ENCODE peak calls at places on chromosomes 5 and 9, in ten cellular contexts. K is transverse colon, R is AG10803, N is fibroblast of mammary gland, O is tibial nerve, S is HCT116, Y is B cell, U is fibroblast of lung, A is H9, W is mucosa of descending colon. Z is an unnamed sample.

GRCh38 chr9:68913054-68913453 is 100.9 kb downstream of the PRKACG start:
- DNase-seq in N (no peak), A (no peak), K (no peak), W (no peak), R (no peak), U (no peak), O (no peak), Y (no peak), S (no peak), Z (no peak)

GRCh38 chr5:96143450-96143849 is 181.8 kb upstream of the ELL2 start:
- DNase-seq in U (no peak), K (no peak), R (no peak), A (no peak), S (no peak), N (peak), W (peak), O (no peak), Y (no peak), Z (no peak)

GRCh38 chr9:35042891-35043545 is 29.4 kb downstream of the VCP start:
- DNase-seq in N (no peak), K (no peak), O (no peak), S (no peak), R (no peak), A (no peak), W (no peak), U (no peak), Y (peak), Z (no peak)

GRCh38 chr9:128937310-128938165 is 9.9 kb downstream of the DOLK start:
- DNase-seq in S (no peak), O (no peak), K (no peak), N (no peak), Y (no peak), A (no peak), U (no peak), R (no peak), W (no peak), Z (no peak)

GRCh38 chr9:126151671-126152050 is 175.0 kb upstream of the MVB12B start:
- DNase-seq in R (no peak), U (peak), W (no peak), K (peak), O (no peak), N (no peak), Y (peak), S (no peak), A (peak), Z (peak)

GRCh38 chr5:171445910-171446516 is 26.6 kb downstream of the FGF18 start:
- DNase-seq in N (peak), Y (no peak), S (no peak), W (no peak), U (peak), R (peak), A (no peak), K (no peak), O (peak), Z (no peak)

GRCh38 chr5:87079219-87079618 is 188.5 kb upstream of the RASA1 start:
- DNase-seq in S (no peak), W (no peak), A (no peak), Y (no peak), K (no peak), R (no peak), O (no peak), N (no peak), U (no peak), Z (no peak)

GRCh38 chr5:170643591-170643990 is 139.8 kb downstream of the KCNIP1 start:
- DNase-seq in O (no peak), U (no peak), W (no peak), R (no peak), N (no peak), A (no peak), K (no peak), S (no peak), Y (no peak), Z (no peak)

GRCh38 chr5:155239803-155240202 is 226.2 kb downstream of the KIF4B start:
- DNase-seq in K (no peak), U (no peak), N (no peak), O (no peak), R (no peak), A (no peak), Y (no peak), W (no peak), S (no peak), Z (no peak)

GRCh38 chr9:119697996-119698395 is 328.8 kb upstream of the BRINP1 start:
- DNase-seq in O (no peak), Y (no peak), N (no peak), W (no peak), S (no peak), K (no peak), U (no peak), R (no peak), A (no peak), Z (no peak)

GRCh38 chr5:107092695-107093094 is 578.0 kb downstream of the EFNA5 start:
- DNase-seq in A (no peak), K (no peak), W (no peak), U (peak), R (no peak), O (no peak), S (no peak), N (peak), Y (no peak), Z (no peak)

GRCh38 chr9:122212473-122213004 is 16.2 kb downstream of the LHX6 start:
- DNase-seq in Y (no peak), A (no peak), W (no peak), S (no peak), N (no peak), K (no peak), U (no peak), O (no peak), R (no peak), Z (no peak)

GRCh38 chr9:75889977-75890540 is 414 bp upstream of the PCSK5 start:
- DNase-seq in K (peak), A (no peak), O (peak), N (peak), Y (no peak), W (peak), U (peak), R (peak), S (no peak), Z (peak)

GRCh38 chr9:34499101-34499500 is 23.7 kb downstream of the ENHO start:
- DNase-seq in U (no peak), W (no peak), Y (no peak), N (no peak), O (no peak), K (no peak), R (no peak), A (no peak), S (no peak), Z (no peak)

GRCh38 chr5:56814963-56815656 is at the start of gene MAP3K1:
- DNase-seq in A (peak), W (peak), R (peak), O (peak), K (peak), U (peak), N (peak), Y (peak), S (no peak), Z (peak)

GRCh38 chr5:110048508-110048907 is 358.8 kb downstream of the MAN2A1 start:
- DNase-seq in O (no peak), A (no peak), N (no peak), Y (no peak), W (no peak), S (no peak), U (no peak), K (no peak), R (no peak), Z (no peak)

GRCh38 chr5:164597293-164597900 is 1092.0 kb downstream of the MAT2B start:
- DNase-seq in A (no peak), O (no peak), R (no peak), W (peak), S (no peak), N (no peak), K (no peak), Y (no peak), U (no peak), Z (peak)

GRCh38 chr5:124747770-124748686 is 1.6 kb upstream of the ZNF608 start:
- DNase-seq in O (no peak), Y (peak), N (peak), W (peak), A (no peak), U (no peak), S (no peak), K (no peak), R (no peak), Z (peak)

GRCh38 chr9:34069831-34070230 is 21.1 kb upstream of the UBAP2 start:
- DNase-seq in R (no peak), Y (no peak), O (no peak), U (no peak), N (no peak), W (no peak), A (no peak), K (no peak), S (no peak), Z (no peak)

GRCh38 chr9:109780453-109781033 is 545 bp downstream of the PALM2AKAP2 start:
- DNase-seq in O (no peak), Y (no peak), N (peak), W (peak), K (no peak), R (peak), S (no peak), A (no peak), U (peak), Z (no peak)

GRCh38 chr9:92983984-92984589 is 36.8 kb downstream of the FGD3 start:
- DNase-seq in W (no peak), S (peak), R (no peak), A (no peak), K (no peak), Y (no peak), O (no peak), U (no peak), N (peak), Z (no peak)

GRCh38 chr5:157379983-157380382 is 80.0 kb upstream of the NIPAL4 start:
- DNase-seq in R (no peak), K (no peak), S (no peak), N (no peak), Y (no peak), O (no peak), W (no peak), U (no peak), A (no peak), Z (no peak)

GRCh38 chr9:15235658-15236057 is 71.4 kb downstream of the TTC39B start:
- DNase-seq in U (no peak), W (no peak), N (no peak), O (no peak), R (no peak), S (no peak), A (no peak), Y (no peak), K (no peak), Z (no peak)

GRCh38 chr5:100777680-100778281 is 125.3 kb downstream of the ST8SIA4 start:
- DNase-seq in K (peak), O (peak), N (peak), U (peak), R (peak), Y (peak), W (peak), S (peak), A (no peak), Z (peak)

GRCh38 chr5:133953568-133954145 is 14.8 kb downstream of the C5orf15 start:
- DNase-seq in O (no peak), N (no peak), A (no peak), W (no peak), R (no peak), U (peak), K (no peak), Y (no peak), S (no peak), Z (no peak)

DNA sequence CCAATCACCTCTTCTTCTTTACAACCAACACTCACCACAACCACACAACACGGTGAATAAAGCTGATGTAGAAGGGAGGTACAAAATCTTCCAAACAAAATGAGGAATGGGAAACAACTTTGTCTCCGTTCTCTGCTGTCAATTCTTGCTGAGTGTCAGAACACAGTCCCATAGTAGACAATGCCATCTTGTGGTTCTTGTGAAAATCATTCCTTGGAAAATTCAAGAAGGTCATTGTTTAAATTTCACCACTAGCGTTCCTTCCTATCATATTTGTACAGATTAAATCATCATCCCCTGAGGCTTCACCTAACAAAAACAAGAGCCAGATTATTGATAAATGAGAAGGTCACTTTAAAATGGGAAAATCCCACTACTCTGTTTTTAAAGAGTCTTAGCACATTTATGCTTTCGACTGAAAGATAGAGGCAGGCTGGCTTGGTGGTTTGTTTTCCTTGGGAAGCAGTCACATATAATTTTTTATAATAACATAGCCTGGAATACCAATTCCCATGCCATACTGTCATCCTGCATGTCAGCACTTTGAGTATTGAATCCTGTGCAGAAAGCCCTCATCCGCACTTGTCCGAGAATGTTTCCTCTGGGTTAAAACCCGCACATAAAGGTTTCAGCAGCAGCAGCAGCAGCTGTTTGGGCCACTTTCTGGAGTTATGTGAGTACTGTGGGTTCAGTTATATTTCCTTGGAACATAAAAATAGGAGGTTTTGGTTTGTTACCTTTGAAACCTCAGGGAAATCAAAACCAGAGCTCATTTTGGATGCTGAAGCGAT is 395.0 kb upstream of the SMARCA2 start:
- DNase-seq in K (no peak), R (peak), W (no peak), Y (no peak), N (peak), A (no peak), U (no peak), O (no peak), S (no peak), Z (no peak)
- TF ChIP-seq CTCF in K (no peak), R (peak), W (no peak), Y (no peak), N (no peak), A (peak), U (no peak), O (peak), S (no peak), Z (no peak)

GRCh38 chr5:163379298-163380155 is 57.9 kb upstream of the CCNG1 start:
- DNase-seq in N (peak), A (no peak), R (peak), K (no peak), W (no peak), U (peak), O (no peak), Y (no peak), S (peak), Z (no peak)

GRCh38 chr5:163377982-163378381 is 59.4 kb upstream of the CCNG1 start:
- DNase-seq in W (no peak), S (no peak), U (no peak), R (no peak), O (no peak), Y (no peak), K (no peak), N (no peak), A (peak), Z (no peak)

GRCh38 chr5:163369986-163370385 is 67.4 kb upstream of the CCNG1 start:
- DNase-seq in U (no peak), S (no peak), K (no peak), Y (no peak), W (no peak), A (no peak), R (no peak), N (no peak), O (no peak), Z (no peak)

DNA sequence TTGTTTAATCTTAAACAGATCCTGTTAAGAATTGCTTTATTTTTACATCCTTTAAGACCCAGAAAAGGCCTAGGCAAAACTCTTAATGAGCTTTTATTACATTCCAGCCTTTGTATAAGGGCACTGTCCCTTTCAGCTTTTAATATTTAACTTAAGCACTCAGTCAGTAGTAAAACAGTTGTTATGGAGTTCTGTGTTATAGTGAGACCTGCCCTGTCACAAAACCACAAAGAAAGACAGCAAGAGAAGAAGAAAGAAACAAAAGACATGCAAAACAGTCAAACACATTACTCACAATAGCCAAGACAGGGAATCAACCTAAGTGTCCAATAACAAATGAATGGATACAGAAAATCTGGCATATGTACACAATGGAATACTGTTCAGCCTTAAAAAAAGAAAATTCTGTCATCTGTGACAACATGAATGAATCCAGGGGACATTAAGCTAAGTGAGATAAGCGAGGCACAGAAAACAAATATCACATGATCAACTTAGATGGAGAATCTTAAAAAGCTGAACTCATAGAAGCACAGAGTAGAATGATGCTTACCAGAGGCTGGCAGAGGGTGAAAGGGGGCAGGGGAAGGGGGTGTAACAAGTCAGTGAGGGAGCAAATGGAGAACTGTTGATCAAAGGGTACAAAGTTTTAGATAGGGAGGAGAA is 63.9 kb upstream of the CCNG1 start:
- DNase-seq in U (no peak), S (no peak), O (no peak), Y (no peak), K (no peak), R (no peak), A (no peak), N (no peak), W (no peak), Z (no peak)
- TF ChIP-seq CTCF in U (no peak), S (no peak), O (no peak), Y (no peak), K (no peak), R (no peak), A (no peak), N (no peak), W (no peak), Z (no peak)

GRCh38 chr5:64811050-64811640 is 42.4 kb downstream of the CWC27 start:
- DNase-seq in R (peak), O (no peak), K (no peak), W (peak), Y (no peak), S (peak), A (no peak), N (peak), U (peak), Z (peak)
- TF ChIP-seq CTCF in R (peak), O (peak), K (peak), W (no peak), Y (peak), S (peak), A (peak), N (peak), U (peak), Z (peak)

DNA sequence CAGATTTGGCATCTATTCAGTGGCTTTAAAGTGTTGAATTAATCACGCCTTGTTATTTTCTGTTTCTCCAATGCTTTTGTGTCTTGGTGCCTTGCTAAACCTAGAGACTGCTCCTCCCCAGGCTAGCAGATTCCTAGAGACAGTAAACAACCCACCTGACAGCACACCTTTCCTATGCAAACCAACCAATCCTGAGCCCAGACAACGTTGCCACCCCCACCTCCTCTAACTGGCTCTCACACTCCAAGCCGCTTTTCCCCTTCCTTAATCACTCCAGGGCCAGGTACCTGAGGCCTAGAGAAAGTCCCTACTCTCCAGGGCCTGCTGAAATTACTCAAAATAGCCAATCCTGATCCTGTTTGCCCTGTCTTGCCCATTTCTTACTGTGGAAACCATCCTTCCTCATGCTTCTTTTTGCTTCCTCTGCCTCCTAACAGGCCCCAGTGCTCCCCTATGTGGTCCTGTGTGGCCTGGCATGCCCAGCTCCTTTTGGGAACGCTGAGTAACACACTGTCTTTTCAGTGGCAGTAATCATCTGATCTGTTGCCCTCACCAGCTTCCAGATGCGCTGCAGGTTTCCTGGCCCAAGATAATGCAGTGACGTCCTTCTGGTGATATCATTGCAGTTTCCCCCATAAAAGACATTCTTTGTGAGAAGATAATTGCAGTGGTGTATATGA is 53.4 kb downstream of the GAS1 start:
- DNase-seq in U (no peak), S (no peak), O (no peak), A (peak), Y (no peak), N (no peak), W (no peak), K (no peak), R (peak), Z (no peak)
- TF ChIP-seq CTCF in U (no peak), S (no peak), O (no peak), A (peak), Y (no peak), N (peak), W (no peak), K (no peak), R (peak), Z (no peak)

GRCh38 chr9:124868511-124869465 is 6.9 kb downstream of the ARPC5L start:
- DNase-seq in O (peak), N (peak), W (peak), R (peak), U (peak), Y (peak), A (peak), K (peak), S (peak), Z (peak)
- TF ChIP-seq CTCF in O (no peak), N (peak), W (no peak), R (peak), U (no peak), Y (no peak), A (peak), K (no peak), S (peak), Z (peak)

GRCh38 chr9:23702311-23702922 is 123.6 kb downstream of the ELAVL2 start:
- DNase-seq in K (no peak), R (no peak), Y (no peak), S (no peak), A (no peak), W (no peak), U (peak), O (no peak), N (no peak), Z (no peak)
- TF ChIP-seq CTCF in K (no peak), R (no peak), Y (no peak), S (no peak), A (peak), W (no peak), U (no peak), O (no peak), N (no peak), Z (no peak)

GRCh38 chr5:80275347-80275746 is 19.5 kb upstream of the SERINC5 start:
- DNase-seq in K (no peak), Y (no peak), W (no peak), O (no peak), N (peak), R (peak), U (peak), S (no peak), A (peak), Z (no peak)
- TF ChIP-seq CTCF in K (peak), Y (no peak), W (no peak), O (peak), N (peak), R (peak), U (peak), S (peak), A (peak), Z (peak)

GRCh38 chr5:83839256-83839655 is 118.6 kb upstream of the HAPLN1 start:
- DNase-seq in S (no peak), R (no peak), A (no peak), O (no peak), N (no peak), W (no peak), K (no peak), U (no peak), Y (no peak), Z (no peak)
- TF ChIP-seq CTCF in S (no peak), R (no peak), A (no peak), O (no peak), N (no peak), W (no peak), K (no peak), U (no peak), Y (no peak), Z (no peak)

DNA sequence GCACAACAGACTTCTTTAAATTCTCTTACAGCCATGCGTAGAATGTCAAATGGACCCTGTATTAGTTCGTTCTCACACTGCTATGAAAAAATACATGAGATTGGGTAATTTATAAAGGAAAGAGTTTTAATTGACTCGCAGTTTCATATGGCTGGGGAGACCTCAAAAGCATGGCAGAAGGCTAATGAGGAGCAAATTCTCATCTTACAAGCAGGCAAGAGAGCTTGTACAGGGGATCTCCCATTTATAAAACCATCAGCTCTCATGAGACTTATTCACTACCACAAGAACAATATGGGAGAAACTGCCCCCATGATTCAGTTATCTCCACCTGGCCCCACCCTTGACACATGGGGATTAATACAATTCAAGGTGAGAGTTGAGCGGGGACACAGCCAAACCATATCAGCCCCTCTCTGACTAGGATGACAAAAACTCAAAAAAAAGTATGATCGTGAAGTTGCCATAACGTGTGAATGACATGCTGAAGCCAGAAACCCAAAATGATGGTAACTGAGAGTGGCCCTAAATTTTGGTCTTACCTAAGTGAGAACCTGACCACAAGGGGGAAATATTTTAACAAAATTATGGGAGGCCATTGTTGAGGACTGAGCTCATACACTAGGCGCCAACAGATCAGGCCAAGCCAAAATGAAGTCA is 17.5 kb upstream of the TEX10 start:
- DNase-seq in N (no peak), K (no peak), Y (no peak), W (no peak), S (no peak), R (no peak), A (no peak), O (no peak), U (no peak), Z (no peak)
- TF ChIP-seq CTCF in N (no peak), K (no peak), Y (no peak), W (no peak), S (no peak), R (no peak), A (no peak), O (no peak), U (no peak), Z (no peak)

Z was measured in GM10248.